ENCODE peak calls at places on chromosomes 5 and 9, in nine cellular contexts. One of them, this sample, is unnamed.

GRCh38 chr5:143401253-143401845 is 2.1 kb downstream of the NR3C1 start:
- DNase-seq in uterus: no peak
- DNase-seq in K562: no peak
- DNase-seq in ELF-1: no peak
- DNase-seq in AG09309: no peak
- DNase-seq in bronchial epithelial cell: peak; percentile 18
- DNase-seq in effector memory CD4-positive, alpha-beta T cell: no peak
- DNase-seq in NCI-H82: no peak
- DNase-seq in effector CD8-positive, alpha-beta T cell: no peak
- DNase-seq in this sample: no peak

GRCh38 chr9:90300901-90301688 is 341.5 kb downstream of the DIRAS2 start:
- DNase-seq in uterus: no peak
- DNase-seq in K562: no peak
- DNase-seq in ELF-1: peak; percentile 59
- DNase-seq in AG09309: peak; percentile 32
- DNase-seq in bronchial epithelial cell: peak; percentile 92
- DNase-seq in effector memory CD4-positive, alpha-beta T cell: no peak
- DNase-seq in NCI-H82: peak; percentile 66
- DNase-seq in effector CD8-positive, alpha-beta T cell: no peak
- DNase-seq in this sample: no peak

GRCh38 chr9:135574943-135575342 is 13.4 kb downstream of the PAEP start:
- DNase-seq in uterus: no peak
- DNase-seq in K562: no peak
- DNase-seq in ELF-1: no peak
- DNase-seq in AG09309: no peak
- DNase-seq in bronchial epithelial cell: no peak
- DNase-seq in effector memory CD4-positive, alpha-beta T cell: no peak
- DNase-seq in NCI-H82: no peak
- DNase-seq in effector CD8-positive, alpha-beta T cell: no peak
- DNase-seq in this sample: no peak

GRCh38 chr5:134606726-134607125 is 25.9 kb downstream of the SAR1B start:
- DNase-seq in uterus: no peak
- DNase-seq in K562: no peak
- DNase-seq in ELF-1: no peak
- DNase-seq in AG09309: no peak
- DNase-seq in bronchial epithelial cell: no peak
- DNase-seq in effector memory CD4-positive, alpha-beta T cell: no peak
- DNase-seq in NCI-H82: no peak
- DNase-seq in effector CD8-positive, alpha-beta T cell: no peak
- DNase-seq in this sample: no peak

GRCh38 chr9:133506653-133507038 is 18.1 kb downstream of the MYMK start:
- DNase-seq in uterus: peak; percentile 43
- DNase-seq in K562: no peak
- DNase-seq in ELF-1: no peak
- DNase-seq in AG09309: peak; percentile 83
- DNase-seq in bronchial epithelial cell: no peak
- DNase-seq in effector memory CD4-positive, alpha-beta T cell: no peak
- DNase-seq in NCI-H82: no peak
- DNase-seq in effector CD8-positive, alpha-beta T cell: no peak
- DNase-seq in this sample: no peak

GRCh38 chr5:146796911-146797310 is 81.6 kb downstream of the PPP2R2B start:
- DNase-seq in uterus: no peak
- DNase-seq in K562: no peak
- DNase-seq in ELF-1: no peak
- DNase-seq in AG09309: no peak
- DNase-seq in bronchial epithelial cell: no peak
- DNase-seq in effector memory CD4-positive, alpha-beta T cell: no peak
- DNase-seq in NCI-H82: no peak
- DNase-seq in effector CD8-positive, alpha-beta T cell: no peak
- DNase-seq in this sample: no peak

GRCh38 chr9:77403244-77403643 is 225.9 kb downstream of the VPS13A start:
- DNase-seq in uterus: no peak
- DNase-seq in K562: no peak
- DNase-seq in ELF-1: no peak
- DNase-seq in AG09309: no peak
- DNase-seq in bronchial epithelial cell: no peak
- DNase-seq in effector memory CD4-positive, alpha-beta T cell: no peak
- DNase-seq in NCI-H82: no peak
- DNase-seq in effector CD8-positive, alpha-beta T cell: no peak
- DNase-seq in this sample: no peak

GRCh38 chr5:5422819-5423515 is 490 bp downstream of the ICE1 start:
- DNase-seq in uterus: no peak
- DNase-seq in K562: peak; percentile 27
- DNase-seq in ELF-1: peak; percentile 27
- DNase-seq in AG09309: no peak
- DNase-seq in bronchial epithelial cell: peak; percentile 4
- DNase-seq in effector memory CD4-positive, alpha-beta T cell: no peak
- DNase-seq in NCI-H82: no peak
- DNase-seq in effector CD8-positive, alpha-beta T cell: no peak
- DNase-seq in this sample: no peak

GRCh38 chr5:10511741-10512640 is 51.9 kb upstream of the ANKRD33B start:
- DNase-seq in uterus: no peak
- DNase-seq in K562: no peak
- DNase-seq in ELF-1: no peak
- DNase-seq in AG09309: no peak
- DNase-seq in bronchial epithelial cell: no peak
- DNase-seq in effector memory CD4-positive, alpha-beta T cell: no peak
- DNase-seq in NCI-H82: peak; percentile 89
- DNase-seq in effector CD8-positive, alpha-beta T cell: no peak
- DNase-seq in this sample: no peak

GRCh38 chr5:84181093-84181492 is 203.6 kb downstream of the EDIL3 start:
- DNase-seq in uterus: no peak
- DNase-seq in K562: no peak
- DNase-seq in ELF-1: no peak
- DNase-seq in AG09309: peak; percentile 2
- DNase-seq in bronchial epithelial cell: no peak
- DNase-seq in effector memory CD4-positive, alpha-beta T cell: no peak
- DNase-seq in NCI-H82: no peak
- DNase-seq in effector CD8-positive, alpha-beta T cell: no peak
- DNase-seq in this sample: no peak

GRCh38 chr9:3027260-3027659 is 183.4 kb upstream of the PUM3 start:
- DNase-seq in uterus: no peak
- DNase-seq in K562: no peak
- DNase-seq in ELF-1: no peak
- DNase-seq in AG09309: no peak
- DNase-seq in bronchial epithelial cell: no peak
- DNase-seq in effector memory CD4-positive, alpha-beta T cell: no peak
- DNase-seq in NCI-H82: peak; percentile 5
- DNase-seq in effector CD8-positive, alpha-beta T cell: no peak
- DNase-seq in this sample: no peak

GRCh38 chr5:150059623-150060022 is 26.7 kb downstream of the CSF1R start:
- DNase-seq in uterus: no peak
- DNase-seq in K562: no peak
- DNase-seq in ELF-1: no peak
- DNase-seq in AG09309: no peak
- DNase-seq in bronchial epithelial cell: no peak
- DNase-seq in effector memory CD4-positive, alpha-beta T cell: no peak
- DNase-seq in NCI-H82: no peak
- DNase-seq in effector CD8-positive, alpha-beta T cell: no peak
- DNase-seq in this sample: no peak

GRCh38 chr5:59266410-59266809 is 627.1 kb downstream of the PDE4D start:
- DNase-seq in uterus: no peak
- DNase-seq in K562: no peak
- DNase-seq in ELF-1: no peak
- DNase-seq in AG09309: no peak
- DNase-seq in bronchial epithelial cell: no peak
- DNase-seq in effector memory CD4-positive, alpha-beta T cell: no peak
- DNase-seq in NCI-H82: no peak
- DNase-seq in effector CD8-positive, alpha-beta T cell: no peak
- DNase-seq in this sample: no peak

GRCh38 chr5:66655395-66656324 is 59.5 kb downstream of the MAST4 start:
- DNase-seq in uterus: no peak
- DNase-seq in K562: no peak
- DNase-seq in ELF-1: no peak
- DNase-seq in AG09309: no peak
- DNase-seq in bronchial epithelial cell: peak; percentile 57
- DNase-seq in effector memory CD4-positive, alpha-beta T cell: no peak
- DNase-seq in NCI-H82: no peak
- DNase-seq in effector CD8-positive, alpha-beta T cell: no peak
- DNase-seq in this sample: no peak

GRCh38 chr9:84839538-84839937 is 170.0 kb downstream of the NTRK2 start:
- DNase-seq in uterus: no peak
- DNase-seq in K562: no peak
- DNase-seq in ELF-1: peak; percentile 85
- DNase-seq in AG09309: peak; percentile 57
- DNase-seq in bronchial epithelial cell: no peak
- DNase-seq in effector memory CD4-positive, alpha-beta T cell: no peak
- DNase-seq in NCI-H82: peak; percentile 40
- DNase-seq in effector CD8-positive, alpha-beta T cell: no peak
- DNase-seq in this sample: no peak

GRCh38 chr5:112738180-112738560 is 485 bp downstream of the APC start:
- DNase-seq in uterus: no peak
- DNase-seq in K562: peak; percentile 35
- DNase-seq in ELF-1: peak; percentile 18
- DNase-seq in AG09309: no peak
- DNase-seq in bronchial epithelial cell: no peak
- DNase-seq in effector memory CD4-positive, alpha-beta T cell: no peak
- DNase-seq in NCI-H82: no peak
- DNase-seq in effector CD8-positive, alpha-beta T cell: no peak
- DNase-seq in this sample: no peak

GRCh38 chr5:169494383-169495251 is 89.0 kb upstream of the SPDL1 start:
- DNase-seq in uterus: no peak
- DNase-seq in K562: no peak
- DNase-seq in ELF-1: no peak
- DNase-seq in AG09309: no peak
- DNase-seq in bronchial epithelial cell: no peak
- DNase-seq in effector memory CD4-positive, alpha-beta T cell: no peak
- DNase-seq in NCI-H82: no peak
- DNase-seq in effector CD8-positive, alpha-beta T cell: no peak
- DNase-seq in this sample: no peak

GRCh38 chr9:132006657-132007370 is 72.9 kb downstream of the MED27 start:
- DNase-seq in uterus: no peak
- DNase-seq in K562: no peak
- DNase-seq in ELF-1: no peak
- DNase-seq in AG09309: no peak
- DNase-seq in bronchial epithelial cell: peak; percentile 82
- DNase-seq in effector memory CD4-positive, alpha-beta T cell: no peak
- DNase-seq in NCI-H82: peak; percentile 24
- DNase-seq in effector CD8-positive, alpha-beta T cell: no peak
- DNase-seq in this sample: peak; percentile 44

GRCh38 chr5:53645078-53645477 is 84.6 kb downstream of the NDUFS4 start:
- DNase-seq in uterus: no peak
- DNase-seq in K562: no peak
- DNase-seq in ELF-1: no peak
- DNase-seq in AG09309: no peak
- DNase-seq in bronchial epithelial cell: no peak
- DNase-seq in effector memory CD4-positive, alpha-beta T cell: no peak
- DNase-seq in NCI-H82: no peak
- DNase-seq in effector CD8-positive, alpha-beta T cell: no peak
- DNase-seq in this sample: no peak

GRCh38 chr5:54930736-54931135 is 54.7 kb downstream of the ESM1 start:
- DNase-seq in uterus: no peak
- DNase-seq in K562: no peak
- DNase-seq in ELF-1: no peak
- DNase-seq in AG09309: no peak
- DNase-seq in bronchial epithelial cell: no peak
- DNase-seq in effector memory CD4-positive, alpha-beta T cell: no peak
- DNase-seq in NCI-H82: no peak
- DNase-seq in effector CD8-positive, alpha-beta T cell: no peak
- DNase-seq in this sample: no peak

GRCh38 chr5:137393196-137393993 is 105.7 kb downstream of the SPOCK1 start:
- DNase-seq in uterus: no peak
- DNase-seq in K562: no peak
- DNase-seq in ELF-1: no peak
- DNase-seq in AG09309: no peak
- DNase-seq in bronchial epithelial cell: peak; percentile 95
- DNase-seq in effector memory CD4-positive, alpha-beta T cell: no peak
- DNase-seq in NCI-H82: no peak
- DNase-seq in effector CD8-positive, alpha-beta T cell: no peak
- DNase-seq in this sample: no peak

GRCh38 chr9:5582835-5583195 is 46.1 kb upstream of the RIC1 start:
- DNase-seq in uterus: no peak
- DNase-seq in K562: no peak
- DNase-seq in ELF-1: no peak
- DNase-seq in AG09309: peak; percentile 23
- DNase-seq in bronchial epithelial cell: peak; percentile 57
- DNase-seq in effector memory CD4-positive, alpha-beta T cell: no peak
- DNase-seq in NCI-H82: no peak
- DNase-seq in effector CD8-positive, alpha-beta T cell: no peak
- DNase-seq in this sample: peak; percentile 62

GRCh38 chr5:7331083-7331482 is 64.9 kb upstream of the ADCY2 start:
- DNase-seq in uterus: no peak
- DNase-seq in K562: no peak
- DNase-seq in ELF-1: no peak
- DNase-seq in AG09309: no peak
- DNase-seq in bronchial epithelial cell: no peak
- DNase-seq in effector memory CD4-positive, alpha-beta T cell: no peak
- DNase-seq in NCI-H82: no peak
- DNase-seq in effector CD8-positive, alpha-beta T cell: no peak
- DNase-seq in this sample: no peak

GRCh38 chr5:911601-912000 is 18.9 kb downstream of the TRIP13 start:
- DNase-seq in uterus: no peak
- DNase-seq in K562: no peak
- DNase-seq in ELF-1: no peak
- DNase-seq in AG09309: peak; percentile 52
- DNase-seq in bronchial epithelial cell: peak; percentile 59
- DNase-seq in effector memory CD4-positive, alpha-beta T cell: no peak
- DNase-seq in NCI-H82: no peak
- DNase-seq in effector CD8-positive, alpha-beta T cell: no peak
- DNase-seq in this sample: no peak

GRCh38 chr5:115069087-115069968 is 100.4 kb downstream of the TRIM36 start:
- DNase-seq in uterus: no peak
- DNase-seq in K562: peak; percentile 17
- DNase-seq in ELF-1: peak; percentile 68
- DNase-seq in AG09309: peak; percentile 13
- DNase-seq in bronchial epithelial cell: peak; percentile 50
- DNase-seq in effector memory CD4-positive, alpha-beta T cell: no peak
- DNase-seq in NCI-H82: peak; percentile 39
- DNase-seq in effector CD8-positive, alpha-beta T cell: no peak
- DNase-seq in this sample: peak; percentile 13

GRCh38 chr9:124458441-124458840 is 8.2 kb downstream of the ADGRD2 start:
- DNase-seq in uterus: no peak
- DNase-seq in K562: no peak
- DNase-seq in ELF-1: no peak
- DNase-seq in AG09309: no peak
- DNase-seq in bronchial epithelial cell: no peak
- DNase-seq in effector memory CD4-positive, alpha-beta T cell: no peak
- DNase-seq in NCI-H82: no peak
- DNase-seq in effector CD8-positive, alpha-beta T cell: no peak
- DNase-seq in this sample: no peak

GRCh38 chr5:110854200-110854599 is 115.4 kb downstream of the SLC25A46 start:
- DNase-seq in uterus: no peak
- DNase-seq in K562: no peak
- DNase-seq in ELF-1: no peak
- DNase-seq in AG09309: no peak
- DNase-seq in bronchial epithelial cell: peak; percentile 69
- DNase-seq in effector memory CD4-positive, alpha-beta T cell: no peak
- DNase-seq in NCI-H82: no peak
- DNase-seq in effector CD8-positive, alpha-beta T cell: no peak
- DNase-seq in this sample: no peak